ENCODE peak calls at places on chromosome 4, in eight cellular contexts. One of them, this sample, is unnamed.
A peak's percentile ranks its signal among the peaks of the same experiment; 100 is the strongest.

GRCh38 chr4:141768954-141769353 is 132.6 kb downstream of the IL15 start:
- DNase-seq in NCI-H1694 treated with DMSO at 0.1 percent for 48 hours: no peak
- DNase-seq in stimulated activated CD8-positive, alpha-beta memory T cell treated with anti-CD3 and anti-CD28 coated beads, Interleukin-2, amount 100 ng/mL, for 48 hours: no peak
- DNase-seq in A549: no peak
- DNase-seq in NCI-H1092 treated with DMSO at 0.1 percent for 48 hours: no peak
- DNase-seq in stimulated activated CD4-positive, alpha-beta T cell treated with anti-CD3 and anti-CD28 coated beads, Interleukin-4, amount 100 ng/mL, for 1 hour: no peak
- DNase-seq in prostate gland: no peak
- DNase-seq in NCI-H460: no peak
- DNase-seq in this sample: no peak

GRCh38 chr4:143396695-143397094 is 60.0 kb downstream of the GAB1 start:
- DNase-seq in NCI-H460: no peak
- DNase-seq in prostate gland: no peak
- DNase-seq in NCI-H1694 treated with DMSO at 0.1 percent for 48 hours: no peak
- DNase-seq in stimulated activated CD4-positive, alpha-beta T cell treated with anti-CD3 and anti-CD28 coated beads, Interleukin-4, amount 100 ng/mL, for 1 hour: no peak
- DNase-seq in stimulated activated CD8-positive, alpha-beta memory T cell treated with anti-CD3 and anti-CD28 coated beads, Interleukin-2, amount 100 ng/mL, for 48 hours: no peak
- DNase-seq in NCI-H1092 treated with DMSO at 0.1 percent for 48 hours: no peak
- DNase-seq in A549: no peak
- DNase-seq in this sample: no peak

GRCh38 chr4:155696226-155696625 is 29.6 kb downstream of the GUCY1A1 start:
- DNase-seq in stimulated activated CD4-positive, alpha-beta T cell treated with anti-CD3 and anti-CD28 coated beads, Interleukin-4, amount 100 ng/mL, for 1 hour: no peak
- DNase-seq in prostate gland: no peak
- DNase-seq in NCI-H1694 treated with DMSO at 0.1 percent for 48 hours: no peak
- DNase-seq in stimulated activated CD8-positive, alpha-beta memory T cell treated with anti-CD3 and anti-CD28 coated beads, Interleukin-2, amount 100 ng/mL, for 48 hours: no peak
- DNase-seq in NCI-H1092 treated with DMSO at 0.1 percent for 48 hours: no peak
- DNase-seq in NCI-H460: no peak
- DNase-seq in A549: no peak
- DNase-seq in this sample: no peak

GRCh38 chr4:3779509-3779908 is 13.3 kb downstream of the ADRA2C start:
- DNase-seq in prostate gland: no peak
- DNase-seq in stimulated activated CD4-positive, alpha-beta T cell treated with anti-CD3 and anti-CD28 coated beads, Interleukin-4, amount 100 ng/mL, for 1 hour: no peak
- DNase-seq in NCI-H460: no peak
- DNase-seq in NCI-H1694 treated with DMSO at 0.1 percent for 48 hours: no peak
- DNase-seq in stimulated activated CD8-positive, alpha-beta memory T cell treated with anti-CD3 and anti-CD28 coated beads, Interleukin-2, amount 100 ng/mL, for 48 hours: no peak
- DNase-seq in A549: no peak
- DNase-seq in NCI-H1092 treated with DMSO at 0.1 percent for 48 hours: no peak
- DNase-seq in this sample: no peak

GRCh38 chr4:38290360-38290759 is 330.2 kb downstream of the PTTG2 start:
- DNase-seq in prostate gland: no peak
- DNase-seq in NCI-H1092 treated with DMSO at 0.1 percent for 48 hours: no peak
- DNase-seq in A549: no peak
- DNase-seq in NCI-H460: no peak
- DNase-seq in stimulated activated CD8-positive, alpha-beta memory T cell treated with anti-CD3 and anti-CD28 coated beads, Interleukin-2, amount 100 ng/mL, for 48 hours: no peak
- DNase-seq in NCI-H1694 treated with DMSO at 0.1 percent for 48 hours: no peak
- DNase-seq in stimulated activated CD4-positive, alpha-beta T cell treated with anti-CD3 and anti-CD28 coated beads, Interleukin-4, amount 100 ng/mL, for 1 hour: no peak
- DNase-seq in this sample: no peak

GRCh38 chr4:153750197-153750817 is 9.5 kb downstream of the RNF175 start:
- DNase-seq in NCI-H1092 treated with DMSO at 0.1 percent for 48 hours: peak; percentile 50
- DNase-seq in NCI-H460: peak; percentile 69
- DNase-seq in A549: peak; percentile 15
- DNase-seq in NCI-H1694 treated with DMSO at 0.1 percent for 48 hours: peak; percentile 49
- DNase-seq in prostate gland: peak; percentile 36
- DNase-seq in stimulated activated CD4-positive, alpha-beta T cell treated with anti-CD3 and anti-CD28 coated beads, Interleukin-4, amount 100 ng/mL, for 1 hour: peak; percentile 47
- DNase-seq in stimulated activated CD8-positive, alpha-beta memory T cell treated with anti-CD3 and anti-CD28 coated beads, Interleukin-2, amount 100 ng/mL, for 48 hours: peak; percentile 23
- DNase-seq in this sample: peak; percentile 69

GRCh38 chr4:24625091-24625490 is 40.7 kb upstream of the DHX15 start:
- DNase-seq in stimulated activated CD8-positive, alpha-beta memory T cell treated with anti-CD3 and anti-CD28 coated beads, Interleukin-2, amount 100 ng/mL, for 48 hours: no peak
- DNase-seq in NCI-H1092 treated with DMSO at 0.1 percent for 48 hours: no peak
- DNase-seq in NCI-H460: no peak
- DNase-seq in stimulated activated CD4-positive, alpha-beta T cell treated with anti-CD3 and anti-CD28 coated beads, Interleukin-4, amount 100 ng/mL, for 1 hour: no peak
- DNase-seq in NCI-H1694 treated with DMSO at 0.1 percent for 48 hours: no peak
- DNase-seq in A549: no peak
- DNase-seq in prostate gland: no peak
- DNase-seq in this sample: no peak

GRCh38 chr4:4364486-4365208 is 22.3 kb upstream of the NSG1 start:
- DNase-seq in NCI-H1694 treated with DMSO at 0.1 percent for 48 hours: no peak
- DNase-seq in A549: no peak
- DNase-seq in NCI-H460: no peak
- DNase-seq in stimulated activated CD8-positive, alpha-beta memory T cell treated with anti-CD3 and anti-CD28 coated beads, Interleukin-2, amount 100 ng/mL, for 48 hours: no peak
- DNase-seq in stimulated activated CD4-positive, alpha-beta T cell treated with anti-CD3 and anti-CD28 coated beads, Interleukin-4, amount 100 ng/mL, for 1 hour: no peak
- DNase-seq in NCI-H1092 treated with DMSO at 0.1 percent for 48 hours: no peak
- DNase-seq in prostate gland: no peak
- DNase-seq in this sample: no peak

GRCh38 chr4:137474711-137475301 is 57.5 kb downstream of the PCDH18 start:
- DNase-seq in stimulated activated CD4-positive, alpha-beta T cell treated with anti-CD3 and anti-CD28 coated beads, Interleukin-4, amount 100 ng/mL, for 1 hour: no peak
- DNase-seq in NCI-H1092 treated with DMSO at 0.1 percent for 48 hours: peak; percentile 66
- DNase-seq in A549: no peak
- DNase-seq in prostate gland: no peak
- DNase-seq in NCI-H1694 treated with DMSO at 0.1 percent for 48 hours: peak; percentile 36
- DNase-seq in stimulated activated CD8-positive, alpha-beta memory T cell treated with anti-CD3 and anti-CD28 coated beads, Interleukin-2, amount 100 ng/mL, for 48 hours: no peak
- DNase-seq in NCI-H460: no peak
- DNase-seq in this sample: no peak

GRCh38 chr4:81723927-81724587 is 252.3 kb upstream of the RASGEF1B start:
- DNase-seq in stimulated activated CD4-positive, alpha-beta T cell treated with anti-CD3 and anti-CD28 coated beads, Interleukin-4, amount 100 ng/mL, for 1 hour: no peak
- DNase-seq in stimulated activated CD8-positive, alpha-beta memory T cell treated with anti-CD3 and anti-CD28 coated beads, Interleukin-2, amount 100 ng/mL, for 48 hours: no peak
- DNase-seq in NCI-H1694 treated with DMSO at 0.1 percent for 48 hours: peak; percentile 4
- DNase-seq in NCI-H460: no peak
- DNase-seq in NCI-H1092 treated with DMSO at 0.1 percent for 48 hours: no peak
- DNase-seq in A549: no peak
- DNase-seq in prostate gland: no peak
- DNase-seq in this sample: peak; percentile 17

GRCh38 chr4:187184513-187184912 is 460.9 kb upstream of the FAT1 start:
- DNase-seq in stimulated activated CD8-positive, alpha-beta memory T cell treated with anti-CD3 and anti-CD28 coated beads, Interleukin-2, amount 100 ng/mL, for 48 hours: no peak
- DNase-seq in NCI-H460: no peak
- DNase-seq in NCI-H1092 treated with DMSO at 0.1 percent for 48 hours: peak; percentile 16
- DNase-seq in stimulated activated CD4-positive, alpha-beta T cell treated with anti-CD3 and anti-CD28 coated beads, Interleukin-4, amount 100 ng/mL, for 1 hour: no peak
- DNase-seq in A549: no peak
- DNase-seq in prostate gland: no peak
- DNase-seq in NCI-H1694 treated with DMSO at 0.1 percent for 48 hours: no peak
- DNase-seq in this sample: no peak

GRCh38 chr4:16227462-16227868 is 1.2 kb upstream of the TAPT1 start:
- DNase-seq in NCI-H1694 treated with DMSO at 0.1 percent for 48 hours: no peak
- DNase-seq in NCI-H460: no peak
- DNase-seq in prostate gland: no peak
- DNase-seq in stimulated activated CD8-positive, alpha-beta memory T cell treated with anti-CD3 and anti-CD28 coated beads, Interleukin-2, amount 100 ng/mL, for 48 hours: no peak
- DNase-seq in NCI-H1092 treated with DMSO at 0.1 percent for 48 hours: no peak
- DNase-seq in A549: no peak
- DNase-seq in stimulated activated CD4-positive, alpha-beta T cell treated with anti-CD3 and anti-CD28 coated beads, Interleukin-4, amount 100 ng/mL, for 1 hour: peak; percentile 8
- DNase-seq in this sample: peak; percentile 54

GRCh38 chr4:99028187-99028586 is 32.7 kb downstream of the METAP1 start:
- DNase-seq in NCI-H1092 treated with DMSO at 0.1 percent for 48 hours: no peak
- DNase-seq in stimulated activated CD8-positive, alpha-beta memory T cell treated with anti-CD3 and anti-CD28 coated beads, Interleukin-2, amount 100 ng/mL, for 48 hours: no peak
- DNase-seq in A549: no peak
- DNase-seq in NCI-H1694 treated with DMSO at 0.1 percent for 48 hours: no peak
- DNase-seq in prostate gland: no peak
- DNase-seq in NCI-H460: no peak
- DNase-seq in stimulated activated CD4-positive, alpha-beta T cell treated with anti-CD3 and anti-CD28 coated beads, Interleukin-4, amount 100 ng/mL, for 1 hour: no peak
- DNase-seq in this sample: no peak

GRCh38 chr4:124851741-124852140 is 139.2 kb upstream of the ANKRD50 start:
- DNase-seq in NCI-H1694 treated with DMSO at 0.1 percent for 48 hours: no peak
- DNase-seq in NCI-H1092 treated with DMSO at 0.1 percent for 48 hours: no peak
- DNase-seq in NCI-H460: no peak
- DNase-seq in prostate gland: no peak
- DNase-seq in stimulated activated CD4-positive, alpha-beta T cell treated with anti-CD3 and anti-CD28 coated beads, Interleukin-4, amount 100 ng/mL, for 1 hour: no peak
- DNase-seq in A549: no peak
- DNase-seq in stimulated activated CD8-positive, alpha-beta memory T cell treated with anti-CD3 and anti-CD28 coated beads, Interleukin-2, amount 100 ng/mL, for 48 hours: no peak
- DNase-seq in this sample: no peak

GRCh38 chr4:68176904-68177303 is 47.2 kb upstream of the TMPRSS11F start:
- DNase-seq in prostate gland: no peak
- DNase-seq in NCI-H460: no peak
- DNase-seq in A549: no peak
- DNase-seq in stimulated activated CD4-positive, alpha-beta T cell treated with anti-CD3 and anti-CD28 coated beads, Interleukin-4, amount 100 ng/mL, for 1 hour: no peak
- DNase-seq in NCI-H1092 treated with DMSO at 0.1 percent for 48 hours: no peak
- DNase-seq in NCI-H1694 treated with DMSO at 0.1 percent for 48 hours: no peak
- DNase-seq in stimulated activated CD8-positive, alpha-beta memory T cell treated with anti-CD3 and anti-CD28 coated beads, Interleukin-2, amount 100 ng/mL, for 48 hours: no peak
- DNase-seq in this sample: no peak

GRCh38 chr4:80156410-80156809 is 40.9 kb upstream of the PRDM8 start:
- DNase-seq in NCI-H1092 treated with DMSO at 0.1 percent for 48 hours: no peak
- DNase-seq in prostate gland: no peak
- DNase-seq in A549: no peak
- DNase-seq in stimulated activated CD4-positive, alpha-beta T cell treated with anti-CD3 and anti-CD28 coated beads, Interleukin-4, amount 100 ng/mL, for 1 hour: no peak
- DNase-seq in NCI-H1694 treated with DMSO at 0.1 percent for 48 hours: no peak
- DNase-seq in stimulated activated CD8-positive, alpha-beta memory T cell treated with anti-CD3 and anti-CD28 coated beads, Interleukin-2, amount 100 ng/mL, for 48 hours: no peak
- DNase-seq in NCI-H460: no peak
- DNase-seq in this sample: no peak

GRCh38 chr4:30182786-30183185 is 537.4 kb upstream of the PCDH7 start:
- DNase-seq in NCI-H1092 treated with DMSO at 0.1 percent for 48 hours: no peak
- DNase-seq in A549: no peak
- DNase-seq in stimulated activated CD4-positive, alpha-beta T cell treated with anti-CD3 and anti-CD28 coated beads, Interleukin-4, amount 100 ng/mL, for 1 hour: no peak
- DNase-seq in stimulated activated CD8-positive, alpha-beta memory T cell treated with anti-CD3 and anti-CD28 coated beads, Interleukin-2, amount 100 ng/mL, for 48 hours: no peak
- DNase-seq in NCI-H460: no peak
- DNase-seq in prostate gland: no peak
- DNase-seq in NCI-H1694 treated with DMSO at 0.1 percent for 48 hours: no peak
- DNase-seq in this sample: no peak

GRCh38 chr4:157977086-157977485 is 195.7 kb downstream of the GASK1B start:
- DNase-seq in prostate gland: no peak
- DNase-seq in stimulated activated CD4-positive, alpha-beta T cell treated with anti-CD3 and anti-CD28 coated beads, Interleukin-4, amount 100 ng/mL, for 1 hour: no peak
- DNase-seq in NCI-H460: no peak
- DNase-seq in NCI-H1694 treated with DMSO at 0.1 percent for 48 hours: no peak
- DNase-seq in stimulated activated CD8-positive, alpha-beta memory T cell treated with anti-CD3 and anti-CD28 coated beads, Interleukin-2, amount 100 ng/mL, for 48 hours: no peak
- DNase-seq in NCI-H1092 treated with DMSO at 0.1 percent for 48 hours: no peak
- DNase-seq in A549: no peak
- DNase-seq in this sample: no peak